ENCODE peak calls at places on chromosomes 3 and 15, in four cellular contexts. O is left lung, H is right atrium auricular region, U is GM23248. D is an unnamed sample.

GRCh38 chr15:72782993-72783562 is 480 bp downstream of the ADPGK start:
- DNase-seq in O (no peak), H (peak; percentile 60), U (peak; percentile 70), D (no peak)

GRCh38 chr15:26179906-26180305 is 316.8 kb upstream of the ATP10A start:
- DNase-seq in O (no peak), H (no peak), U (peak; percentile 1), D (no peak)

GRCh38 chr3:38528457-38528856 is 32.3 kb downstream of the EXOG start:
- DNase-seq in O (no peak), H (no peak), U (no peak), D (no peak)

GRCh38 chr15:100759698-100760356 is 119.8 kb upstream of the ALDH1A3 start:
- DNase-seq in O (no peak), H (no peak), U (peak; percentile 88), D (no peak)

GRCh38 chr15:80596521-80596976 is 98.6 kb upstream of the ABHD17C start:
- DNase-seq in O (no peak), H (no peak), U (no peak), D (no peak)

GRCh38 chr3:124787490-124788195 is 57.4 kb downstream of the UMPS start:
- DNase-seq in O (no peak), H (no peak), U (peak; percentile 67), D (no peak)

GRCh38 chr15:101185336-101185735 is 66.5 kb downstream of the CHSY1 start:
- DNase-seq in O (no peak), H (no peak), U (no peak), D (no peak)

GRCh38 chr3:161682715-161683114 is 186.1 kb downstream of the OTOL1 start:
- DNase-seq in O (no peak), H (no peak), U (no peak), D (no peak)

GRCh38 chr3:50604628-50605588 is 6.7 kb downstream of the CISH start:
- DNase-seq in O (peak; percentile 88), H (no peak), U (no peak), D (no peak)

GRCh38 chr3:43496740-43497375 is 125.0 kb downstream of the ANO10 start:
- DNase-seq in O (no peak), H (no peak), U (peak; percentile 36), D (no peak)

GRCh38 chr3:11236588-11237461 is 35.4 kb upstream of the ATG7 start:
- DNase-seq in O (peak; percentile 84), H (no peak), U (peak; percentile 50), D (no peak)

GRCh38 chr15:90412356-90413194 is 24.5 kb downstream of the IQGAP1 start:
- DNase-seq in O (no peak), H (peak; percentile 71), U (peak; percentile 81), D (no peak)

GRCh38 chr3:72042397-72043211 is 257.7 kb upstream of the PROK2 start:
- DNase-seq in O (no peak), H (no peak), U (peak; percentile 75), D (no peak)

GRCh38 chr3:177589921-177590336 is 392.6 kb upstream of the TBL1XR1 start:
- DNase-seq in O (no peak), H (no peak), U (peak; percentile 91), D (no peak)

GRCh38 chr3:115074502-115074901 is 72.6 kb downstream of the ZBTB20 start:
- DNase-seq in O (no peak), H (no peak), U (peak; percentile 39), D (no peak)

GRCh38 chr3:192915306-192915705 is 2.4 kb downstream of the MB21D2 start:
- DNase-seq in O (no peak), H (no peak), U (peak; percentile 61), D (no peak)

GRCh38 chr15:31031471-31032064 is 40.1 kb upstream of the MTMR10 start:
- DNase-seq in O (no peak), H (no peak), U (peak; percentile 50), D (no peak)

GRCh38 chr3:147113293-147114045 is 292.9 kb downstream of the ZIC4 start:
- DNase-seq in O (no peak), H (no peak), U (peak; percentile 87), D (no peak)

GRCh38 chr3:141825216-141826011 is 51.0 kb upstream of the ATP1B3 start:
- DNase-seq in O (no peak), H (no peak), U (no peak), D (no peak)

GRCh38 chr15:48721061-48721810 is 75.7 kb upstream of the FBN1 start:
- DNase-seq in O (no peak), H (no peak), U (peak; percentile 82), D (no peak)

GRCh38 chr3:30728143-30728542 is 121.7 kb downstream of the TGFBR2 start:
- DNase-seq in O (no peak), H (no peak), U (no peak), D (no peak)

GRCh38 chr3:115932807-115933206 is 309.5 kb downstream of the GAP43 start:
- DNase-seq in O (no peak), H (no peak), U (no peak), D (no peak)

GRCh38 chr3:4982773-4983738 is 3.8 kb downstream of the BHLHE40 start:
- DNase-seq in O (no peak), H (no peak), U (peak; percentile 72), D (no peak)

GRCh38 chr3:129432036-129432435 is 3.6 kb upstream of the EFCAB12 start:
- DNase-seq in O (no peak), H (no peak), U (no peak), D (no peak)

GRCh38 chr15:22232675-22233074 is 152.3 kb downstream of the OR4M2 start:
- DNase-seq in O (no peak), H (no peak), U (no peak), D (no peak)
- H3K9me3 ChIP-seq in O (peaks cover 5% of the 10 kb centered on the region), H (no peaks in the 10 kb centered on the region), U (peaks cover 5% of the 10 kb centered on the region), D (no peaks in the 10 kb centered on the region)

GRCh38 chr3:153623834-153624233 is 461.8 kb downstream of the RAP2B start:
- DNase-seq in O (no peak), H (no peak), U (no peak), D (no peak)

GRCh38 chr3:153625506-153625905 is 463.5 kb downstream of the RAP2B start:
- DNase-seq in O (no peak), H (no peak), U (no peak), D (no peak)

GRCh38 chr3:153626158-153626557 is 464.1 kb downstream of the RAP2B start:
- DNase-seq in O (no peak), H (no peak), U (no peak), D (no peak)

GRCh38 chr3:153624310-153625030 is 462.4 kb downstream of the RAP2B start:
- DNase-seq in O (no peak), H (no peak), U (no peak), D (no peak)

DNA sequence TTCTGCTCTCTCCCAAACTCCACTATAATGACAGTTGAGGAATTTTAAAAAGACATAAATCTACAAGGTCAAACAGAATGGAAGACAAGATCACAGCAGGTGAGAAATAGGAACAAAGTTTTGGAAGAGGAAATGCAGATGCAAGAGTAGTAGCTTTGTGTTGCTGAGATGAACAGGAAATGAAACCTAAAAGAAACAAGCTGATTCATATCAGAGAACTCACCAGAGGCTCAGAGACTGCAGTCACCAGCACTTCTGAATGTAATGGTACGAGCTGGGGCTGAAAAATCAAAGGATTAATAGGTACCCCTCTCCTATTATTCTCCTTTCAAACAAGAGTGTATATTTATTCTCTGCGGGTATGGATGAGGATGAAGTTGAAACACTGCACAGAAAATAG is 460.0 kb downstream of the RAP2B start:
- DNase-seq in O (no peak), H (no peak), U (no peak), D (no peak)
- H3K4me3 ChIP-seq in O (no peak overlapping the region), H (no peak overlapping the region), U (no peak overlapping the region), D (no peak overlapping the region)

GRCh38 chr3:189685854-189686253 is 54.7 kb downstream of the TP63 start:
- DNase-seq in O (no peak), H (no peak), U (peak; percentile 85), D (no peak)
- H3K27ac ChIP-seq in O (no peak overlapping the region), H (no peak overlapping the region), U (peak overlapping the region; percentile 84), D (no peak overlapping the region)

DNA sequence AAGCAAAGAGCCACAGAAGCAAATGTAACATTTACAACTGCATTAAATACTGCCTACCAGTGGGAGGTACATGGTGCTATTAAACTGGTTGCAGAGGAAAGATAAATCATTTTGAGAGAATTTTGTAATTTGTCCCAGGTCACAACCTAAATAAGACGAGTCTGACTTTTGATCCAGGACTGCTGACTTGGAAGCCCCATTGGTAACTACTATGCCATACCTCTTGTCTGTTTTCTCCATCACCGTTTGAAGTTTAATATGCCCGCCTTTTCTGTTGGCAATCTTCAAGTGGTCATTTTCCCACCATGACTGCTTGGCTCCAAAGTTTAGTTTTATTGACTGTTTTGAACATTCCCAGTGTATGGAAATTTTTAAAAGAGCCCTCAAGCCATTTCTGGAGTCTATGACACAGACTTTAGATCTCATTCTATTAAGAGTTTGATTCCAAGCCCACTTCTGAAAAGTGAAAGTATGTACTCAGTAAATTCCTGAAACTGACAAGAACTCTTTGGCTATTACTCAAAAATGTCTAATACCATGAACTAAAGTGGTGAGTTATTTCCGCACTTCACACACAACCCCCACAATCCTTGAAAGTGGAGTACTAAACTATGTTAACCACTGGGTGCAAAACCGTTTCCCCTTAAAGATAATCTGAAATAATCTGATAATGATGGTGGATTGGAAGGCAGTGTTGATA is 136.6 kb upstream of the ADAMTS9 start:
- DNase-seq in O (no peak), H (no peak), U (no peak), D (no peak)
- H3K9me3 ChIP-seq in O (no peaks in the 10 kb centered on the region), H (no peaks in the 10 kb centered on the region), U (no peaks in the 10 kb centered on the region), D (no peaks in the 10 kb centered on the region)

GRCh38 chr15:32819406-32819930 is 101.7 kb downstream of the GREM1 start:
- DNase-seq in O (no peak), H (no peak), U (peak; percentile 50), D (no peak)
- H3K4me3 ChIP-seq in O (no peak overlapping the region), H (no peak overlapping the region), U (peak overlapping the region; percentile 61), D (no peak overlapping the region)

D was measured in thoracic aorta.